ENCODE peak calls at places on chromosomes 13 and 19, in eight cellular contexts. F is neural crest cell, H is stomach, K is retinal pigment epithelial cell, O is cardiac muscle cell, B is Peyer's patch, W is left ventricle myocardium inferior, X is activated B cell treated with CpG ODN at 0.5 μM for 24 hours. I is an unnamed sample.

GRCh38 chr19:34588249-34588648 is 88.7 kb downstream of the SCGB2B2 start:
- DNase-seq in F (no peak), B (no peak), O (no peak), K (no peak), X (no peak), H (no peak), W (no peak), I (no peak)

GRCh38 chr13:95643009-95643408 is 1.5 kb downstream of the DZIP1 start:
- DNase-seq in O (no peak), K (no peak), B (no peak), W (no peak), H (no peak), X (no peak), F (no peak), I (no peak)

GRCh38 chr19:988081-988480 is 3.9 kb downstream of the WDR18 start:
- DNase-seq in O (no peak), W (no peak), F (no peak), X (no peak), H (no peak), B (no peak), K (no peak), I (no peak)

GRCh38 chr13:28568286-28568685 is 73.4 kb upstream of the FLT1 start:
- DNase-seq in O (peak), X (no peak), K (no peak), W (peak), H (peak), B (peak), F (no peak), I (no peak)

GRCh38 chr19:36054733-36055686 is at the start of gene WDR62:
- DNase-seq in W (peak), B (peak), O (peak), H (peak), X (peak), K (no peak), F (peak), I (peak)

GRCh38 chr19:15776991-15777787 is 10.3 kb upstream of the OR10H5 start:
- DNase-seq in W (no peak), B (peak), H (no peak), K (no peak), X (no peak), O (no peak), F (no peak), I (no peak)

GRCh38 chr19:44644391-44645016 is 794 bp downstream of the PVR start:
- DNase-seq in B (no peak), K (peak), H (no peak), F (peak), O (no peak), X (no peak), W (no peak), I (peak)

GRCh38 chr19:1063030-1063908 is 3.7 kb upstream of the ARHGAP45 start:
- DNase-seq in W (no peak), F (no peak), B (no peak), H (no peak), O (no peak), K (no peak), X (no peak), I (peak)

GRCh38 chr13:112968910-112969691 is at the start of gene MCF2L:
- DNase-seq in O (peak), H (peak), B (peak), W (peak), F (peak), K (peak), X (peak), I (peak)

GRCh38 chr13:75802161-75802560 is 166.0 kb downstream of the LMO7 start:
- DNase-seq in O (no peak), K (no peak), F (no peak), W (no peak), B (no peak), H (no peak), X (no peak), I (no peak)

GRCh38 chr13:75801388-75801787 is 165.3 kb downstream of the LMO7 start:
- DNase-seq in H (no peak), O (no peak), W (no peak), F (no peak), B (no peak), K (no peak), X (no peak), I (no peak)

GRCh38 chr13:75803175-75803611 is 167.1 kb downstream of the LMO7 start:
- DNase-seq in O (no peak), B (no peak), H (peak), F (no peak), K (no peak), W (no peak), X (no peak), I (no peak)

GRCh38 chr13:75798353-75799245 is 162.5 kb downstream of the LMO7 start:
- DNase-seq in B (peak), K (no peak), O (peak), H (no peak), W (no peak), X (no peak), F (no peak), I (no peak)

DNA sequence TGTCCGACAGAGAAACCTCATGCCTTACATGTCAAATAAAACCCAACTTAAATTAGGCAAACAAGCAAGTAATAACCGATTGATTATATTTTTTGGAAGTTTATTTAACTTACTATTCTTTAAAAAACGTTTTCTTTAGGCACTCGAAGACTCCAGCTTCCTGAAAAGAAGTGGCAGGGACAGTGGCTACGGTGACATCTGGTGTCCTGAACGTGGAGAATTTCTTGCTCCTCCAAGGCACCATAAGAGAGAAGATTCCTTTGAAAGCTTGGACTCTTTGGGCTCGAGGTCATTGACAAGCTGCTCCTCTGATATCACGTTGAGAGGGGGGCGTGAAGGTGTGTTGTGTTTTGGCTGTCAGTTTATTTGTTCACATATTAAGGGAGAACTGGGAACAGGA is 164.4 kb downstream of the LMO7 start:
- DNase-seq in B (no peak), F (no peak), O (no peak), K (no peak), X (no peak), H (no peak), W (no peak), I (no peak)
- TF ChIP-seq CTCF in B (peak), F (no peak), O (no peak), K (no peak), X (no peak), H (no peak), W (peak), I (no peak)

DNA sequence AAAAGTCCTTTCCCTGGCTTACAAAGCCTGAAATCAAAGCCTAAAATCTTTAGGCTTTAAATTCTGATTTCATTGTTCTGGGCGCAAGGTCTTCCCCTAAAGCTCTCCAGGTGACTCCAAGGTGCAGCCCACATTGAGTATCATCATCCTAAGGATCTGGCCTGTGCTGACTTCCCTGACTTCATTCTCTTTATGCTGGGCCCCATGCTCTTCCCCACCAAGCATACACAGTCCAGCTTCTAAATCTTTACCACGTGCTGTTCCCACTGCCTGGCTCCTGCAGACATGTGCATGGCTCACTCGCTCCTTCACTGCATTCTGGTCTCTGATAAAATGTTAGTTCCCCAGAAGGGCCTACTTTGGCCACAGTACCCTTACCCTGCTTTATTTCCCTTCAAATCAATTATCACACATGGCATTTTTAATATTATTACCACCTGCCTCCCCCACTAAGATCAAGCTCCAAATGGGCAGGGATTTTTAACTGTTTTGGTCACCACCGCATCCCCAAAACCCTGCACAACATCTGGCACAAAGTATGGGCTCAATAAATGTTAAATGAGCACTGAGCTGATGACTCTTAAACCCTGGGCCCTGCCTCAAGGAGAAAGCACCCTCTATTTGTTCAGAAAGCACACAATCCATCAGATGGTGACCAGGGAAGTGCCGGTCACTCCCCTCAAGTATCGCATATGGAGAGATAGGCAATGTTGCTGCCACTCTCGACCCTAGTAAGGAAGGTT is 3.3 kb downstream of the FBL start:
- DNase-seq in K (no peak), B (no peak), H (no peak), O (no peak), W (no peak), F (no peak), X (no peak), I (no peak)
- TF ChIP-seq CTCF in K (no peak), B (no peak), H (no peak), O (no peak), W (no peak), F (peak), X (no peak), I (peak)

DNA sequence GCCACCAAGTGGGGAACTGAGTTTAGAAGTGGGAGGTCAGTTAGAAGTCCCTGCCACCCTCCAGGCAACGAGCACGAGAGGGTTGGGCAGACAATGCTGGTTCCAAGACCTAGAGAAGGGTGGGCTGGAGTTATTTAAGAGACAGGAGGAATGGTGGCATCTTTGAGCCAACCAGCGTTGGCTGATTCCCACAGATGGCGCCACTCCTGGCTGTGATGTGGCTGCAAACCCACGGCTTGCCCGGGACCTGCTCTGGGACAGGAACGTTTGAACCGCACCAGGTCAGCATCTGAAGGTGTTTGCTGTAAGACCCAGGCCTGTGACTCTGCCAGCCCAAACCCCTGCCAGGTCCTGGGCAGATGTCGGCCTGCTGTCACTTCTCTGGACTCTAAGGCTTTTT is 42.8 kb downstream of the BICRA start:
- DNase-seq in H (no peak), W (no peak), B (no peak), O (no peak), X (no peak), F (no peak), K (no peak), I (no peak)
- TF ChIP-seq CTCF in H (no peak), W (no peak), B (no peak), O (no peak), X (no peak), F (no peak), K (no peak), I (no peak)

GRCh38 chr13:106756446-106756845 is 188.5 kb upstream of the ARGLU1 start:
- DNase-seq in F (peak), B (no peak), H (no peak), K (no peak), O (no peak), X (no peak), W (no peak), I (peak)
- TF ChIP-seq CTCF in F (no peak), B (no peak), H (no peak), K (no peak), O (no peak), X (no peak), W (peak), I (no peak)

DNA sequence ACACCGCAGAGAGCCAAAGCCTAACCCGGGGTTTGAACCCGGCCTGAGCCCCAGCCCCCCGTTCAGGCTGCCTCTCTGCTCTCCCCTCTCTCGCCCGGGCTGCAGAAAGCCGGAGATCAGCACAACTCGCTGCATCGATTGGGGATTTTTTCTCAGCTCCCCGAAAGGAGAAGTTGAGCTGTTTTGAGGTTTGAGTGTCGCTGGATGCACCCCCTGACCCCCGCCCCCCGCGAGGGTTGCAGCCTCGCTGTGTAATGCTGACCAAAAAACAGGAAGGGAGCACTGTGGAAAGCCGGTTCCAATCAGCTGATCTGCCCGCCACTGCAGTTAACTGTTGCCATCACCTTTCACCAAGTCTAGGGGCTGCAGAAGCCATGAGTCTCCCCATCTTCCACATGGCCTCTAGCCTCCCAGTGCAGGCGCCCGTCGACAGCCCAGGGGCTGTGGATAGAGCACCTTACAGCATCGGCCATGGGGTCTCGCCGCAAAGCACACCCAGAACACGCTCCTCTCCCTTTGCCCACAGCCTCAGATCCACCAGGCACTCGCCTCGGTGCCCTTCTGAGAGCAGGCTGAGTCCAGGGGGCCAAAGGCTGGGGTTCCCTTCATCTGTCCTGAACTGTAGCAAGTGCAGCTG is 34.5 kb downstream of the MYO9B start:
- DNase-seq in K (no peak), O (no peak), X (peak), W (peak), F (no peak), B (peak), H (peak), I (no peak)
- TF ChIP-seq CTCF in K (no peak), O (no peak), X (no peak), W (no peak), F (no peak), B (no peak), H (no peak), I (no peak)

DNA sequence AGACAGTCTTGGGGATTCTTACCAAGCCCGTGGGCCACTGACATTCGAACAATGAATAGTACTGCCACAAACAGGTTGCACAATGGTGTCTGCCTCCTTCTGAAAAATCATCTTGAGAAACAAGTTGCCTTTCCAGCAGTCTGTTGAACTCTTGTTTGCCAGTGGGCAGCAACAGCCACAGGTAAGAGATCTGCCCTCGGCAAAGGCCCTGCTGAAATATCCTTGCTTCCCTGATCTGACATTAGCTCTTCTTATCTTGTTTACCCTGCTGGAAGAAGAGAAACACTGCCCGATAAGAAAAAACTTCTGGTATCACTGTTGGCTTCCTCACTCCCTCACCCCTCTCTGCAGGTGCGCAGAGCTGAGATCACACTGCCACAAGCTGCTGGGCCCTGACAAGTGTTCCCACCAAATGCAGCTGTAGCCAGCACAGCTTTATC is 2.0 kb downstream of the DOCK9 start:
- DNase-seq in W (no peak), O (peak), B (no peak), X (no peak), H (no peak), K (no peak), F (no peak), I (no peak)
- TF ChIP-seq CTCF in W (no peak), O (no peak), B (no peak), X (no peak), H (no peak), K (no peak), F (no peak), I (no peak)

GRCh38 chr13:78286748-78287147 is 316.6 kb downstream of the POU4F1 start:
- DNase-seq in X (no peak), F (no peak), K (no peak), W (no peak), H (no peak), O (no peak), B (no peak), I (no peak)
- TF ChIP-seq CTCF in X (no peak), F (no peak), K (no peak), W (no peak), H (no peak), O (no peak), B (no peak), I (no peak)

GRCh38 chr13:110044521-110045200 is 258.3 kb upstream of the IRS2 start:
- DNase-seq in F (no peak), W (no peak), X (no peak), K (peak), B (no peak), O (peak), H (no peak), I (no peak)
- TF ChIP-seq CTCF in F (no peak), W (no peak), X (no peak), K (no peak), B (no peak), O (peak), H (no peak), I (no peak)

I was measured in nephron progenitor cell.